ENCODE peak calls at places on chromosome 9, in eight cellular contexts. One of them, this sample, is unnamed.

GRCh38 chr9:112050544-112051475 is 124.3 kb downstream of the SUSD1 start:
- DNase-seq in stomach: peak; percentile 57
- DNase-seq in A549: peak; percentile 42
- DNase-seq in OCI-LY7: no peak
- DNase-seq in lower lobe of right lung: no peak
- DNase-seq in tibial artery: no peak
- DNase-seq in left ventricle myocardium inferior: no peak
- DNase-seq in CD4-positive, alpha-beta memory T cell: no peak
- DNase-seq in this sample: no peak

GRCh38 chr9:114345493-114346065 is 15.9 kb downstream of the ORM2 start:
- DNase-seq in stomach: no peak
- DNase-seq in A549: no peak
- DNase-seq in OCI-LY7: no peak
- DNase-seq in lower lobe of right lung: no peak
- DNase-seq in tibial artery: no peak
- DNase-seq in left ventricle myocardium inferior: no peak
- DNase-seq in CD4-positive, alpha-beta memory T cell: no peak
- DNase-seq in this sample: no peak

GRCh38 chr9:128201441-128202369 is 1.5 kb upstream of the DNM1 start:
- DNase-seq in stomach: no peak
- DNase-seq in A549: no peak
- DNase-seq in OCI-LY7: no peak
- DNase-seq in lower lobe of right lung: no peak
- DNase-seq in tibial artery: no peak
- DNase-seq in left ventricle myocardium inferior: no peak
- DNase-seq in CD4-positive, alpha-beta memory T cell: no peak
- DNase-seq in this sample: no peak

GRCh38 chr9:88322906-88323566 is 65.2 kb upstream of the SPIN1 start:
- DNase-seq in stomach: no peak
- DNase-seq in A549: no peak
- DNase-seq in OCI-LY7: peak; percentile 78
- DNase-seq in lower lobe of right lung: no peak
- DNase-seq in tibial artery: no peak
- DNase-seq in left ventricle myocardium inferior: no peak
- DNase-seq in CD4-positive, alpha-beta memory T cell: peak; percentile 76
- DNase-seq in this sample: no peak

GRCh38 chr9:98575379-98576346 is 133.1 kb downstream of the GABBR2 start:
- DNase-seq in stomach: peak; percentile 19
- DNase-seq in A549: peak; percentile 12
- DNase-seq in OCI-LY7: peak; percentile 29
- DNase-seq in lower lobe of right lung: no peak
- DNase-seq in tibial artery: no peak
- DNase-seq in left ventricle myocardium inferior: no peak
- DNase-seq in CD4-positive, alpha-beta memory T cell: no peak
- DNase-seq in this sample: no peak

GRCh38 chr9:1732670-1733069 is 282.5 kb upstream of the SMARCA2 start:
- DNase-seq in stomach: no peak
- DNase-seq in A549: peak; percentile 17
- DNase-seq in OCI-LY7: peak; percentile 12
- DNase-seq in lower lobe of right lung: no peak
- DNase-seq in tibial artery: no peak
- DNase-seq in left ventricle myocardium inferior: no peak
- DNase-seq in CD4-positive, alpha-beta memory T cell: no peak
- DNase-seq in this sample: no peak

GRCh38 chr9:98229090-98229395 is 26.4 kb downstream of the TBC1D2 start:
- DNase-seq in stomach: no peak
- DNase-seq in A549: no peak
- DNase-seq in OCI-LY7: no peak
- DNase-seq in lower lobe of right lung: no peak
- DNase-seq in tibial artery: no peak
- DNase-seq in left ventricle myocardium inferior: no peak
- DNase-seq in CD4-positive, alpha-beta memory T cell: no peak
- DNase-seq in this sample: no peak

GRCh38 chr9:92610470-92611420 is 59.2 kb downstream of the IPPK start:
- DNase-seq in stomach: no peak
- DNase-seq in A549: no peak
- DNase-seq in OCI-LY7: no peak
- DNase-seq in lower lobe of right lung: no peak
- DNase-seq in tibial artery: no peak
- DNase-seq in left ventricle myocardium inferior: peak; percentile 64
- DNase-seq in CD4-positive, alpha-beta memory T cell: no peak
- DNase-seq in this sample: no peak

GRCh38 chr9:87950765-87951488 is 23.4 kb downstream of the CDK20 start:
- DNase-seq in stomach: no peak
- DNase-seq in A549: peak; percentile 41
- DNase-seq in OCI-LY7: peak; percentile 50
- DNase-seq in lower lobe of right lung: no peak
- DNase-seq in tibial artery: no peak
- DNase-seq in left ventricle myocardium inferior: no peak
- DNase-seq in CD4-positive, alpha-beta memory T cell: no peak
- DNase-seq in this sample: no peak

GRCh38 chr9:27534658-27535209 is 5.1 kb upstream of the MOB3B start:
- DNase-seq in stomach: no peak
- DNase-seq in A549: no peak
- DNase-seq in OCI-LY7: no peak
- DNase-seq in lower lobe of right lung: no peak
- DNase-seq in tibial artery: no peak
- DNase-seq in left ventricle myocardium inferior: no peak
- DNase-seq in CD4-positive, alpha-beta memory T cell: no peak
- DNase-seq in this sample: no peak

GRCh38 chr9:95764490-95764889 is 111.0 kb upstream of the ERCC6L2 start:
- DNase-seq in stomach: no peak
- DNase-seq in A549: no peak
- DNase-seq in OCI-LY7: no peak
- DNase-seq in lower lobe of right lung: no peak
- DNase-seq in tibial artery: no peak
- DNase-seq in left ventricle myocardium inferior: no peak
- DNase-seq in CD4-positive, alpha-beta memory T cell: no peak
- DNase-seq in this sample: no peak

GRCh38 chr9:136124976-136125692 is 6.5 kb upstream of the TMEM250 start:
- DNase-seq in stomach: no peak
- DNase-seq in A549: no peak
- DNase-seq in OCI-LY7: no peak
- DNase-seq in lower lobe of right lung: no peak
- DNase-seq in tibial artery: no peak
- DNase-seq in left ventricle myocardium inferior: no peak
- DNase-seq in CD4-positive, alpha-beta memory T cell: no peak
- DNase-seq in this sample: no peak
- H3K4me3 ChIP-seq in stomach: no peak overlapping the region
- H3K4me3 ChIP-seq in A549: no peak overlapping the region
- H3K4me3 ChIP-seq in OCI-LY7: no peak overlapping the region
- H3K4me3 ChIP-seq in lower lobe of right lung: no peak overlapping the region
- H3K4me3 ChIP-seq in tibial artery: no peak overlapping the region
- H3K4me3 ChIP-seq in left ventricle myocardium inferior: no peak overlapping the region
- H3K4me3 ChIP-seq in CD4-positive, alpha-beta memory T cell: no peak overlapping the region
- H3K4me3 ChIP-seq in this sample: no peak overlapping the region

GRCh38 chr9:110912701-110913291 is 125.5 kb downstream of the LPAR1 start:
- DNase-seq in stomach: no peak
- DNase-seq in A549: peak; percentile 58
- DNase-seq in OCI-LY7: no peak
- DNase-seq in lower lobe of right lung: no peak
- DNase-seq in tibial artery: no peak
- DNase-seq in left ventricle myocardium inferior: no peak
- DNase-seq in CD4-positive, alpha-beta memory T cell: no peak
- DNase-seq in this sample: no peak

GRCh38 chr9:110908894-110909293 is 129.4 kb downstream of the LPAR1 start:
- DNase-seq in stomach: no peak
- DNase-seq in A549: no peak
- DNase-seq in OCI-LY7: no peak
- DNase-seq in lower lobe of right lung: no peak
- DNase-seq in tibial artery: no peak
- DNase-seq in left ventricle myocardium inferior: no peak
- DNase-seq in CD4-positive, alpha-beta memory T cell: no peak
- DNase-seq in this sample: no peak

GRCh38 chr9:110916361-110916760 is 121.9 kb downstream of the LPAR1 start:
- DNase-seq in stomach: no peak
- DNase-seq in A549: no peak
- DNase-seq in OCI-LY7: no peak
- DNase-seq in lower lobe of right lung: no peak
- DNase-seq in tibial artery: no peak
- DNase-seq in left ventricle myocardium inferior: no peak
- DNase-seq in CD4-positive, alpha-beta memory T cell: no peak
- DNase-seq in this sample: no peak

DNA sequence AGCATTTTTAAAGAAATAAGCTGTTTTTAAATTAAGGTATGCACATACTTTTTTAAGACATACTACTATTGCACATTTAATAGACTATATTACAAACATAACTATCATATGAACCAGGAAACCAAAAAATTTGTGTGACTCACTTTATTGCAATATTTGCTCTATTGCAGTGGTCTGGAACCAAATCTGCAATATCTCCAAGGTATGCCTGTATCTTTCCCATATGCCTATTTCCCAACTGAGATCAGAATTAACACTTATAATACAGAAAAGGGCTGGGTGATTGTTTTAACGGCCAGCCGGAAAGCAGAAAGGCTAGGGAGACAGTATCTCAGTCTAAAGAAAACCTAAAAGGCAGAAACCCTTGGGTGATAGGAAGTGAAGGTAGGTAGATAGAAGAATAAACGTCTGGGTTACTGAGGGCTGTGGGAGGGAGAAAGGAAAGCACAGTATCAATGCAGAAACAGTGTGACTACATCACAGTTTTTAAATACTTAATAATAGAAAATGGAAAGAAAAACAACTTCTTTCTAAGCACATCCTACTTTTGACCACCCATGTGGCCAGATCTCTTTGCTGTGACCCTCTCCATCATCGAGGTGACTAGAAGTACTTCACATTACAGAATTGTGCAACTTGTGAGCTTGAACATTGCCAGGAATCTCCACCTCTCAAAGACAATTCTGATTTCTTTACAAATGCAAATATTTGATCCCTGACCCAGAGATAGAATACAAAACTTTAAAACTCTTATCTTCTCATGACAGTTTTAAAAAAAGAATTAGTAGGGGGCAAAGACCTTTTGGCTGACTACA is 126.4 kb downstream of the LPAR1 start:
- DNase-seq in stomach: no peak
- DNase-seq in A549: peak; percentile 78
- DNase-seq in OCI-LY7: no peak
- DNase-seq in lower lobe of right lung: no peak
- DNase-seq in tibial artery: no peak
- DNase-seq in left ventricle myocardium inferior: no peak
- DNase-seq in CD4-positive, alpha-beta memory T cell: no peak
- DNase-seq in this sample: no peak
- H3K4me1 ChIP-seq in stomach: no peaks in the 10 kb centered on the region
- H3K4me1 ChIP-seq in A549: peaks cover 34% of the 10 kb centered on the region
- H3K4me1 ChIP-seq in OCI-LY7: no peaks in the 10 kb centered on the region
- H3K4me1 ChIP-seq in lower lobe of right lung: peaks cover 15% of the 10 kb centered on the region
- H3K4me1 ChIP-seq in tibial artery: peaks cover 15% of the 10 kb centered on the region
- H3K4me1 ChIP-seq in left ventricle myocardium inferior: no peaks in the 10 kb centered on the region
- H3K4me1 ChIP-seq in CD4-positive, alpha-beta memory T cell: no peaks in the 10 kb centered on the region
- H3K4me1 ChIP-seq in this sample: peaks cover 7% of the 10 kb centered on the region

GRCh38 chr9:77018058-77019009 is 1.1 kb upstream of the FOXB2 start:
- DNase-seq in stomach: no peak
- DNase-seq in A549: no peak
- DNase-seq in OCI-LY7: no peak
- DNase-seq in lower lobe of right lung: no peak
- DNase-seq in tibial artery: peak; percentile 67
- DNase-seq in left ventricle myocardium inferior: no peak
- DNase-seq in CD4-positive, alpha-beta memory T cell: no peak
- DNase-seq in this sample: no peak

GRCh38 chr9:77016111-77016525 is 3.3 kb upstream of the FOXB2 start:
- DNase-seq in stomach: no peak
- DNase-seq in A549: no peak
- DNase-seq in OCI-LY7: no peak
- DNase-seq in lower lobe of right lung: no peak
- DNase-seq in tibial artery: no peak
- DNase-seq in left ventricle myocardium inferior: no peak
- DNase-seq in CD4-positive, alpha-beta memory T cell: no peak
- DNase-seq in this sample: no peak

GRCh38 chr9:77015291-77016048 is 4.0 kb upstream of the FOXB2 start:
- DNase-seq in stomach: no peak
- DNase-seq in A549: no peak
- DNase-seq in OCI-LY7: no peak
- DNase-seq in lower lobe of right lung: no peak
- DNase-seq in tibial artery: no peak
- DNase-seq in left ventricle myocardium inferior: no peak
- DNase-seq in CD4-positive, alpha-beta memory T cell: no peak
- DNase-seq in this sample: no peak

GRCh38 chr9:77017505-77017894 is 2.0 kb upstream of the FOXB2 start:
- DNase-seq in stomach: no peak
- DNase-seq in A549: no peak
- DNase-seq in OCI-LY7: no peak
- DNase-seq in lower lobe of right lung: no peak
- DNase-seq in tibial artery: no peak
- DNase-seq in left ventricle myocardium inferior: no peak
- DNase-seq in CD4-positive, alpha-beta memory T cell: no peak
- DNase-seq in this sample: no peak

GRCh38 chr9:77016526-77017504 is 2.6 kb upstream of the FOXB2 start:
- DNase-seq in stomach: no peak
- DNase-seq in A549: no peak
- DNase-seq in OCI-LY7: no peak
- DNase-seq in lower lobe of right lung: no peak
- DNase-seq in tibial artery: no peak
- DNase-seq in left ventricle myocardium inferior: no peak
- DNase-seq in CD4-positive, alpha-beta memory T cell: no peak
- DNase-seq in this sample: no peak
- H3K4me3 ChIP-seq in stomach: no peak overlapping the region
- H3K4me3 ChIP-seq in A549: peak overlapping the region; percentile 32
- H3K4me3 ChIP-seq in OCI-LY7: no peak overlapping the region
- H3K4me3 ChIP-seq in lower lobe of right lung: no peak overlapping the region
- H3K4me3 ChIP-seq in tibial artery: no peak overlapping the region
- H3K4me3 ChIP-seq in left ventricle myocardium inferior: peak overlapping the region; percentile 40
- H3K4me3 ChIP-seq in CD4-positive, alpha-beta memory T cell: no peak overlapping the region
- H3K4me3 ChIP-seq in this sample: no peak overlapping the region

GRCh38 chr9:125472926-125473701 is 211.5 kb downstream of the GAPVD1 start:
- DNase-seq in stomach: no peak
- DNase-seq in A549: no peak
- DNase-seq in OCI-LY7: no peak
- DNase-seq in lower lobe of right lung: no peak
- DNase-seq in tibial artery: no peak
- DNase-seq in left ventricle myocardium inferior: peak; percentile 34
- DNase-seq in CD4-positive, alpha-beta memory T cell: no peak
- DNase-seq in this sample: no peak
- H3K4me1 ChIP-seq in stomach: peaks cover 9% of the 10 kb centered on the region
- H3K4me1 ChIP-seq in A549: peaks cover 5% of the 10 kb centered on the region
- H3K4me1 ChIP-seq in OCI-LY7: no peaks in the 10 kb centered on the region
- H3K4me1 ChIP-seq in lower lobe of right lung: peaks cover 40% of the 10 kb centered on the region
- H3K4me1 ChIP-seq in tibial artery: peaks cover 13% of the 10 kb centered on the region
- H3K4me1 ChIP-seq in left ventricle myocardium inferior: peaks cover 67% of the 10 kb centered on the region
- H3K4me1 ChIP-seq in CD4-positive, alpha-beta memory T cell: no peaks in the 10 kb centered on the region
- H3K4me1 ChIP-seq in this sample: peaks cover 15% of the 10 kb centered on the region

GRCh38 chr9:96782241-96782640 is 4.4 kb upstream of the ZNF510 start:
- DNase-seq in stomach: no peak
- DNase-seq in A549: no peak
- DNase-seq in OCI-LY7: no peak
- DNase-seq in lower lobe of right lung: no peak
- DNase-seq in tibial artery: no peak
- DNase-seq in left ventricle myocardium inferior: no peak
- DNase-seq in CD4-positive, alpha-beta memory T cell: no peak
- DNase-seq in this sample: no peak

GRCh38 chr9:96781552-96781951 is 3.7 kb upstream of the ZNF510 start:
- DNase-seq in stomach: no peak
- DNase-seq in A549: no peak
- DNase-seq in OCI-LY7: no peak
- DNase-seq in lower lobe of right lung: no peak
- DNase-seq in tibial artery: no peak
- DNase-seq in left ventricle myocardium inferior: no peak
- DNase-seq in CD4-positive, alpha-beta memory T cell: no peak
- DNase-seq in this sample: no peak

DNA sequence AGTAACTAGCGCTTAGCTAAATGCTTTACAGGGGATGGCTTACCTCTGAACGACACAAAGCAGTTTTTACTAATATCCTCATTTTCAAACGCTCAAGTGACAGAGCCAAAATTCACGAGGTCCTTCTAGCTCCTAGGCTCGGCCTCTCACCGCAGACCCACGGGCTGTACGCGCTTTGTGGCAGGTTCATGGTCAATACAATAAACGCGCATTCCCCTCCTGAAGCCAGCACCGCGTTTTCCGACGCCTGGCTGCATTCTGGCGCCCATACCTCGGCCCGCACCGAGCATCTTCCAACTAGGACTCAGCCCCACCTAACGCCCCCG is 385 bp downstream of the ZNF510 start:
- DNase-seq in stomach: no peak
- DNase-seq in A549: no peak
- DNase-seq in OCI-LY7: no peak
- DNase-seq in lower lobe of right lung: no peak
- DNase-seq in tibial artery: no peak
- DNase-seq in left ventricle myocardium inferior: no peak
- DNase-seq in CD4-positive, alpha-beta memory T cell: no peak
- DNase-seq in this sample: no peak
- H3K4me3 ChIP-seq in stomach: peak overlapping the region; percentile 79
- H3K4me3 ChIP-seq in A549: peak overlapping the region; percentile 63
- H3K4me3 ChIP-seq in OCI-LY7: peak overlapping the region; percentile 74
- H3K4me3 ChIP-seq in lower lobe of right lung: peak overlapping the region; percentile 92
- H3K4me3 ChIP-seq in tibial artery: peak overlapping the region; percentile 74
- H3K4me3 ChIP-seq in left ventricle myocardium inferior: peak overlapping the region; percentile 84
- H3K4me3 ChIP-seq in CD4-positive, alpha-beta memory T cell: peak overlapping the region; percentile 89
- H3K4me3 ChIP-seq in this sample: peak overlapping the region; percentile 95

This sample was measured in left lung.